ENCODE peak calls at places on chromosome 19, in ten cellular contexts. G is suprapubic skin, O is upper lobe of left lung, J is uterus, R is ovary, E is adrenal gland, T is tibial nerve, W is heart left ventricle, K is stomach, U is body of pancreas. P is an unnamed sample. For H3K36me3, the result is how much of the 10 kb centered on the place peaks cover.

GRCh38 chr19:41930926-41931592 is 2.8 kb upstream of the ERFL start:
- DNase-seq in R (no peak), E (no peak), G (no peak), O (peak), U (no peak), T (no peak), K (no peak), J (no peak), W (no peak), P (no peak)

GRCh38 chr19:11299946-11300810 is 4.2 kb downstream of the TSPAN16 start:
- DNase-seq in J (no peak), E (no peak), T (no peak), O (no peak), R (no peak), G (no peak), W (no peak), U (no peak), K (no peak), P (no peak)

GRCh38 chr19:14767466-14767971 is 10.8 kb downstream of the ADGRE2 start:
- DNase-seq in U (no peak), W (no peak), K (peak), O (no peak), T (no peak), E (no peak), J (no peak), G (peak), R (no peak), P (no peak)

GRCh38 chr19:33214621-33215020 is 11.0 kb downstream of the SLC7A10 start:
- DNase-seq in O (no peak), J (no peak), R (no peak), G (no peak), U (no peak), W (no peak), K (no peak), T (no peak), E (no peak), P (no peak)

GRCh38 chr19:5987077-5987818 is 9.3 kb upstream of the RANBP3 start:
- DNase-seq in U (peak), K (peak), G (peak), J (peak), O (no peak), R (peak), E (peak), T (peak), W (peak), P (peak)

GRCh38 chr19:53659292-53659691 is 27.5 kb downstream of the DPRX start:
- DNase-seq in R (no peak), T (no peak), E (no peak), U (peak), O (no peak), J (no peak), K (no peak), W (peak), G (no peak), P (no peak)

GRCh38 chr19:3034845-3035541 is 5.9 kb upstream of the TLE2 start:
- DNase-seq in W (no peak), G (peak), K (peak), O (no peak), R (no peak), T (no peak), U (no peak), J (peak), E (peak), P (no peak)

GRCh38 chr19:52942371-52943133 is 19.3 kb upstream of the ZNF888 start:
- DNase-seq in R (peak), T (peak), U (peak), O (peak), E (peak), J (peak), W (peak), K (peak), G (peak), P (peak)

GRCh38 chr19:15108145-15108844 is 1.1 kb downstream of the SYDE1 start:
- DNase-seq in O (no peak), E (no peak), R (no peak), K (no peak), W (no peak), T (no peak), G (no peak), J (no peak), U (no peak), P (no peak)

GRCh38 chr19:44111910-44112463 is 1.2 kb upstream of the ZNF225 start:
- DNase-seq in G (no peak), O (no peak), W (no peak), K (no peak), E (peak), T (no peak), U (no peak), R (no peak), J (no peak), P (no peak)

GRCh38 chr19:3096267-3096901 is 2.2 kb downstream of the GNA11 start:
- DNase-seq in U (no peak), O (peak), T (no peak), G (no peak), W (peak), K (no peak), R (no peak), E (no peak), J (no peak), P (no peak)

GRCh38 chr19:55189424-55189823 is 9.3 kb upstream of the SYT5 start:
- DNase-seq in U (no peak), J (peak), R (no peak), G (peak), E (no peak), T (no peak), O (no peak), K (no peak), W (peak), P (peak)

GRCh38 chr19:27793128-27793643 is 1419.8 kb downstream of the UQCRFS1 start:
- DNase-seq in W (peak), E (peak), G (peak), O (peak), U (peak), K (peak), T (peak), R (peak), J (peak), P (peak)

GRCh38 chr19:4456566-4456842 is 1.1 kb downstream of the UBXN6 start:
- DNase-seq in G (peak), R (peak), K (no peak), J (no peak), T (no peak), W (no peak), E (no peak), O (no peak), U (no peak), P (no peak)

GRCh38 chr19:41626278-41626677 is 596 bp downstream of the CEACAM4 start:
- DNase-seq in R (no peak), W (no peak), G (no peak), J (no peak), T (no peak), U (no peak), O (no peak), E (no peak), K (no peak), P (no peak)

GRCh38 chr19:46660008-46660517 is 919 bp downstream of the DACT3 start:
- DNase-seq in K (no peak), J (peak), O (no peak), R (peak), W (peak), U (no peak), G (peak), E (peak), T (no peak), P (no peak)

GRCh38 chr19:46661020-46661731 is at the start of gene DACT3:
- DNase-seq in U (peak), O (peak), G (peak), W (peak), R (peak), J (peak), E (peak), K (peak), T (peak), P (peak)

GRCh38 chr19:46661735-46662592 is 982 bp upstream of the DACT3 start:
- DNase-seq in G (peak), E (peak), U (peak), O (peak), K (peak), R (peak), W (peak), J (peak), T (peak), P (peak)

GRCh38 chr19:46660601-46661019 is 372 bp downstream of the DACT3 start:
- DNase-seq in U (no peak), J (no peak), W (peak), G (no peak), K (no peak), R (peak), T (no peak), O (no peak), E (peak), P (no peak)

DNA sequence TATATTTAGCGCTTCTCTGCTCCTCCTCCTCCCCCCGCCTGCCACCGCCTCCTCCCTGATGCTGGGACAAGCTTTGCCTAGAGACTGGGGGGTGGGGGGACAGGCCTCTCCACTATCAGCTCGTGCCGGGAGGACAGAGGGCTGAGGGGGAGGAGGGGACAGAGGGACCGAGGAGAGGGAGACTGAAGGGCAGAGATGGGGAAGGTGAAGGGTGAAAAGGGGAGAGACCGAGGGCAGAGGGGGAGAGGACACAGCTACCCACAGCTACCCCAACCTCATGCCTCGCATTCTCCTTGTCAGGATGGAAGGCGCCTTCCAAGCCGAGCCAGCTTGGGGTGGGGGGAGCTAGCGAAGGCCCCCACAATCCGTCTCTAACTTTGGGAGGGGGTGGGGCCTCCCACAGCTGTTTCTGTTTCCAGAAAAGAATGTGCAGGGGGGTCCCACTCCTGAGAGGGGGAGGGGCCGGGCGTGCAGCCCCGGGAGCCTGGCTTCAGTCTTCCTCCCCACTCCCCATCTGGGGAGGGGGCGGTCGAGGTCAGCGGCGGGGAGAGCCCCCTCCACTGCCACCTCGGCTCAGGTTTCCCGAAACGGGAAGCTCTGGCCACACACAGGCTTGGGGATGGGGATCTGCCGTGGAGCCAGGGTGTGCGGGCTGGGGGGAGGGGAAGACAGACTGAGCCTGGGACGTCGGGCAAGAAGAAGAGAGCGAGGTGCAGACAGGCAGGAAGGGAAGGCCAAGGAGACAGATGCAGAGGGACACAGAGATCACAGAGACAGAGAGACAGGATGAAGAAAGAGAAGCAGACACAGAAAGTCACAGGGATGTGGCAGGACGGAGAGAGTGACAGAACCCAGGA is 1.6 kb downstream of the DACT3 start:
- DNase-seq in W (peak), E (peak), O (peak), T (no peak), G (peak), R (peak), U (peak), K (no peak), J (peak), P (no peak)
- H3K36me3 ChIP-seq in W (under half), E (under half), O (under half), T (under half), G (under half), R (under half), U (under half), K (under half), J (under half), P (under half)

GRCh38 chr19:49930483-49931011 is 1.2 kb upstream of the NUP62 start:
- DNase-seq in R (peak), W (peak), G (no peak), O (no peak), E (peak), J (peak), T (no peak), U (no peak), K (no peak), P (no peak)

GRCh38 chr19:49931293-49932040 is 2.2 kb upstream of the NUP62 start:
- DNase-seq in W (no peak), U (no peak), J (no peak), O (no peak), T (no peak), G (no peak), E (no peak), R (no peak), K (no peak), P (no peak)

GRCh38 chr19:49927526-49928264 is 1.3 kb upstream of the ATF5 start:
- DNase-seq in E (no peak), J (no peak), R (no peak), K (no peak), G (no peak), O (no peak), T (no peak), W (no peak), U (no peak), P (no peak)

GRCh38 chr19:49929611-49930482 is 543 bp upstream of the NUP62 start:
- DNase-seq in E (peak), T (peak), G (peak), W (peak), U (peak), O (peak), R (peak), J (peak), K (peak), P (peak)

GRCh38 chr19:49929121-49929610 is at the start of the genes ATF5 and NUP62:
- DNase-seq in T (peak), W (peak), U (peak), K (peak), R (peak), G (peak), E (peak), J (peak), O (peak), P (peak)
- TF ChIP-seq POLR2A in T (peak), W (no peak), U (no peak), K (no peak), R (no peak), G (no peak), E (no peak), J (no peak), O (peak), P (no peak)

DNA sequence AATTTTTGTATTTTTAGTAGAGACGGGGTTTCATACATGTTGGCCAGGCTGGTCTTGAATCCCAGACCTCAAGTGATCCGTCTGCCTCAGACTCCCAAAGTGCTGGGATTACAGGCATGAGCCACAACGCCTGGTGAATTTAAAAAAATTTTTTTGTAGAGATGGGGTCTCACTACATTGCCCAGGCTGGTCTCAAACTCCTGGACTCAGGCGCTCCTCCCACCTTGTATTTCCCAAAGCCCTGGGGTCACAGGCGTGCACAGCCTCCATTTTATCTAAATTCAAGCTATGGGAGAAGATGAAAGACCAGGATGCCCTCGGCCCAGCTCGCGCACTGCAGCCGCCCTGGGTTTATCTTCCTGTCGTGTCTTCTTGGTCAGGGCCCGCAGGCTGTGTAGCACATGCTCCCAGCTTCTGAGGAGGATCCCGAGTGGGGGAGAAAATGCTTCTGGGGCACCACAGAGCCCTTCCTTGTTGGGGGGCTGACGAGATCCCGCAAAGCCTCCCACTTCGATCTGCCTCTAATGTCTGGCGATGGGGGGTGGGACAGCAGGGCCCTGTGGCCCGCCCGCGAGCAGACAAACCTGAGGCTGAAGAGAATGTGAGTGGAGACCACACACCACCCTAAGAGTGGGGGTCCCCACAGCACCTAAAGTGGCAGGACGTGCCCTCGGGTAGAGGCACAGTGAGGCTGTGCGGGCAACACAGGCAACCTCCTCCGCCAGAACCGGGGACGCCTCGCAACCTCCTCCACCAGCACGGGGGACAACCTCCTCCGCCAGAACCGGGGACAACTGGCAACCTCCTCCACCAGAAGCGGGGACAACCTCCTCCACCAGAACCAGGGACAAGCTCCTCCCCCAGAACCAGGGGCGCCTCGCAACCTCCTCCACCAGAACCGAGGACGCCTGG is 15.8 kb downstream of the TCF3 start:
- DNase-seq in U (no peak), E (no peak), K (no peak), T (no peak), J (no peak), W (no peak), R (no peak), O (no peak), G (no peak), P (no peak)
- H3K36me3 ChIP-seq in U (under half), E (under half), K (under half), T (under half), J (under half), W (under half), R (under half), O (under half), G (half or more), P (under half)

DNA sequence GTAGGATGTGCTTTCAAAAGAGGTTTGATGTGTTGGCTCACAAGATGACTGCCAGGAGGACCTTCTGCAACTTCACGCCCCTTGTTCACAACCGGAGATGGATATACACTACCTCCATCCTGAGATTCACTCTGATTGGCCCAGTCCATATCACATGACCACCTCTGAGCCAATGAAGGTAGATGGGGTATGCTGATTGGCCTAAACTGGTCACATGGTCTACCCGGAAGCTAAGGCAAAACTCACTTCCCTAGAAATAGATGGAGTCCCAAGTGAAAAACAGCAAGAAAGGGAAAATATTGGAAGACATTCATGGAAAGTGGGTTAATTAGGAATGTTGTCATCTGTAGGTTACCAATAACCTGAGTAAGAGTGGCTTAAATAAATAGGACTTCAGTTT is 119.7 kb upstream of the MRI1 start:
- DNase-seq in T (no peak), R (no peak), U (no peak), E (no peak), W (no peak), K (no peak), J (no peak), G (no peak), O (no peak), P (no peak)
- TF ChIP-seq POLR2A in T (no peak), R (no peak), U (no peak), E (no peak), W (no peak), K (no peak), J (no peak), G (no peak), O (no peak), P (no peak)

GRCh38 chr19:39467941-39468340 is 12.7 kb upstream of the TIMM50 start:
- DNase-seq in W (no peak), R (no peak), E (no peak), T (no peak), K (no peak), J (no peak), O (no peak), G (no peak), U (no peak), P (no peak)
- H3K36me3 ChIP-seq in W (half or more), R (under half), E (half or more), T (under half), K (half or more), J (under half), O (half or more), G (half or more), U (under half), P (half or more)